ENCODE peak calls at places on chromosomes 3 and 15, in nine cellular contexts. One of them, this sample, is unnamed.

GRCh38 chr3:53594276-53594675 is 99.9 kb downstream of the CACNA1D start:
- DNase-seq in psoas muscle: no peak
- DNase-seq in adrenal gland: no peak
- DNase-seq in SK-N-SH: no peak
- DNase-seq in K562: no peak
- DNase-seq in ovary: no peak
- DNase-seq in tibial artery: no peak
- DNase-seq in H9: no peak
- DNase-seq in A549: no peak
- DNase-seq in this sample: no peak

GRCh38 chr3:4674216-4674615 is 181.1 kb downstream of the ITPR1 start:
- DNase-seq in psoas muscle: no peak
- DNase-seq in adrenal gland: no peak
- DNase-seq in SK-N-SH: no peak
- DNase-seq in K562: no peak
- DNase-seq in ovary: no peak
- DNase-seq in tibial artery: no peak
- DNase-seq in H9: no peak
- DNase-seq in A549: no peak
- DNase-seq in this sample: no peak

GRCh38 chr15:44426975-44427755 is at the start of gene CTDSPL2:
- DNase-seq in psoas muscle: peak
- DNase-seq in adrenal gland: peak
- DNase-seq in SK-N-SH: peak
- DNase-seq in K562: peak
- DNase-seq in ovary: peak
- DNase-seq in tibial artery: peak
- DNase-seq in H9: peak
- DNase-seq in A549: peak
- DNase-seq in this sample: peak

GRCh38 chr3:45095916-45096526 is 50.2 kb downstream of the CDCP1 start:
- DNase-seq in psoas muscle: no peak
- DNase-seq in adrenal gland: peak
- DNase-seq in SK-N-SH: peak
- DNase-seq in K562: no peak
- DNase-seq in ovary: no peak
- DNase-seq in tibial artery: no peak
- DNase-seq in H9: no peak
- DNase-seq in A549: no peak
- DNase-seq in this sample: no peak

GRCh38 chr3:82954486-82954885 is 1193.0 kb upstream of the GBE1 start:
- DNase-seq in psoas muscle: no peak
- DNase-seq in adrenal gland: no peak
- DNase-seq in SK-N-SH: no peak
- DNase-seq in K562: no peak
- DNase-seq in ovary: no peak
- DNase-seq in tibial artery: no peak
- DNase-seq in H9: no peak
- DNase-seq in A549: no peak
- DNase-seq in this sample: no peak

GRCh38 chr3:183817111-183817510 is 8.3 kb downstream of the MAP6D1 start:
- DNase-seq in psoas muscle: no peak
- DNase-seq in adrenal gland: no peak
- DNase-seq in SK-N-SH: no peak
- DNase-seq in K562: no peak
- DNase-seq in ovary: no peak
- DNase-seq in tibial artery: peak
- DNase-seq in H9: no peak
- DNase-seq in A549: no peak
- DNase-seq in this sample: no peak

GRCh38 chr3:51960386-51960785 is 5.2 kb downstream of the GPR62 start:
- DNase-seq in psoas muscle: no peak
- DNase-seq in adrenal gland: no peak
- DNase-seq in SK-N-SH: no peak
- DNase-seq in K562: no peak
- DNase-seq in ovary: no peak
- DNase-seq in tibial artery: no peak
- DNase-seq in H9: no peak
- DNase-seq in A549: no peak
- DNase-seq in this sample: no peak

GRCh38 chr15:66587749-66588148 is 22.0 kb upstream of the LCTL start:
- DNase-seq in psoas muscle: no peak
- DNase-seq in adrenal gland: no peak
- DNase-seq in SK-N-SH: no peak
- DNase-seq in K562: no peak
- DNase-seq in ovary: no peak
- DNase-seq in tibial artery: no peak
- DNase-seq in H9: no peak
- DNase-seq in A549: no peak
- DNase-seq in this sample: no peak

GRCh38 chr3:55282994-55283393 is 204.1 kb downstream of the WNT5A start:
- DNase-seq in psoas muscle: no peak
- DNase-seq in adrenal gland: no peak
- DNase-seq in SK-N-SH: no peak
- DNase-seq in K562: no peak
- DNase-seq in ovary: no peak
- DNase-seq in tibial artery: no peak
- DNase-seq in H9: peak
- DNase-seq in A549: no peak
- DNase-seq in this sample: no peak

GRCh38 chr3:184771158-184771730 is 40.7 kb upstream of the VPS8 start:
- DNase-seq in psoas muscle: no peak
- DNase-seq in adrenal gland: no peak
- DNase-seq in SK-N-SH: no peak
- DNase-seq in K562: no peak
- DNase-seq in ovary: no peak
- DNase-seq in tibial artery: no peak
- DNase-seq in H9: no peak
- DNase-seq in A549: no peak
- DNase-seq in this sample: no peak

GRCh38 chr3:157865449-157865862 is 240.8 kb downstream of the SHOX2 start:
- DNase-seq in psoas muscle: no peak
- DNase-seq in adrenal gland: peak
- DNase-seq in SK-N-SH: no peak
- DNase-seq in K562: peak
- DNase-seq in ovary: no peak
- DNase-seq in tibial artery: no peak
- DNase-seq in H9: peak
- DNase-seq in A549: peak
- DNase-seq in this sample: peak

GRCh38 chr3:179418610-179419009 is 32.7 kb downstream of the GNB4 start:
- DNase-seq in psoas muscle: no peak
- DNase-seq in adrenal gland: no peak
- DNase-seq in SK-N-SH: no peak
- DNase-seq in K562: no peak
- DNase-seq in ovary: no peak
- DNase-seq in tibial artery: no peak
- DNase-seq in H9: no peak
- DNase-seq in A549: no peak
- DNase-seq in this sample: no peak

GRCh38 chr3:179416681-179417080 is 34.6 kb downstream of the GNB4 start:
- DNase-seq in psoas muscle: no peak
- DNase-seq in adrenal gland: no peak
- DNase-seq in SK-N-SH: no peak
- DNase-seq in K562: no peak
- DNase-seq in ovary: no peak
- DNase-seq in tibial artery: no peak
- DNase-seq in H9: no peak
- DNase-seq in A549: no peak
- DNase-seq in this sample: no peak

GRCh38 chr3:179425075-179425474 is 26.2 kb downstream of the GNB4 start:
- DNase-seq in psoas muscle: no peak
- DNase-seq in adrenal gland: no peak
- DNase-seq in SK-N-SH: no peak
- DNase-seq in K562: no peak
- DNase-seq in ovary: no peak
- DNase-seq in tibial artery: no peak
- DNase-seq in H9: no peak
- DNase-seq in A549: no peak
- DNase-seq in this sample: no peak

DNA sequence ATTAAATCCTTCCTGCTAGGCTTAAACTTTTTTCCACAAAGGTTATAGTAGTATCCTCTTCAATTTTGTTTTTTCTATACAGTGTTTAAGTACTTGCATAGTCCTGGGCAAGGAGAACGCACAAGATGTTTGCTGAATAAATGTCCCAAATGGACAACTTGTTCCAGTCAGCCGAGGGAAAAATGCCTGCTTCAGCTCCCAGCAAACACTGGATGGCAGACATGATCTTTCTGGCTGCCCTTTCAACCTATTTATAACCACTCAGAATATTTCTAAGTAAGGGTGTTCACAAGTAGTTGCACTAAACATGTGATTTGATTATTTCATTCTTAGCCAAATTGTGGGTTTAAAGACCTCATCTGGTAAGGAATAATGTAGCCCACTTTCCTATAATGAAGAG is 29.8 kb downstream of the GNB4 start:
- DNase-seq in psoas muscle: no peak
- DNase-seq in adrenal gland: no peak
- DNase-seq in SK-N-SH: peak
- DNase-seq in K562: no peak
- DNase-seq in ovary: no peak
- DNase-seq in tibial artery: peak
- DNase-seq in H9: no peak
- DNase-seq in A549: peak
- DNase-seq in this sample: no peak
- TF ChIP-seq CTCF in psoas muscle: peak
- TF ChIP-seq CTCF in adrenal gland: peak
- TF ChIP-seq CTCF in SK-N-SH: peak
- TF ChIP-seq CTCF in K562: peak
- TF ChIP-seq CTCF in ovary: no peak
- TF ChIP-seq CTCF in tibial artery: peak
- TF ChIP-seq CTCF in H9: peak
- TF ChIP-seq CTCF in A549: peak
- TF ChIP-seq CTCF in this sample: no peak

DNA sequence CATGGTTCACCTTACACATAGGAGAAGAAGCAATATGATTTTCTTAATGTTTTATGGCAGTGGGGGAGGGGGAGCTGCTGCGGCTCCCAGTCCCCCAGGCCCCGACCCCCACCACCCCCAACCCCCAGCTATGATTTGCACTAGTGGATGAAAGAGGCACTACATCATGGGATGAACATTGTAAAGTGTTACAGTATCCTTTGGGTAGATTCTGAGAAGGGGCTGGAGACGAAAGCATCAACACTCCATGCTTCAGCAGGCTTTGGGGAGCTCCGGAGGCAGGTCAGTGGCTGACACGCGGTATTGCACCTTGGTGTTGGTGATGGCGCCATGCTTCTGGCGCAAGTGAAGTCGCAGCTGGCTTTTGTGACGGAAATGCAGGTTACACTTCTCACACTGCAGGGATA is 19.9 kb upstream of the RTP2 start:
- DNase-seq in psoas muscle: no peak
- DNase-seq in adrenal gland: no peak
- DNase-seq in SK-N-SH: no peak
- DNase-seq in K562: peak
- DNase-seq in ovary: no peak
- DNase-seq in tibial artery: no peak
- DNase-seq in H9: peak
- DNase-seq in A549: no peak
- DNase-seq in this sample: no peak
- TF ChIP-seq CTCF in psoas muscle: peak
- TF ChIP-seq CTCF in adrenal gland: no peak
- TF ChIP-seq CTCF in SK-N-SH: no peak
- TF ChIP-seq CTCF in K562: no peak
- TF ChIP-seq CTCF in ovary: no peak
- TF ChIP-seq CTCF in tibial artery: no peak
- TF ChIP-seq CTCF in H9: peak
- TF ChIP-seq CTCF in A549: no peak
- TF ChIP-seq CTCF in this sample: no peak

DNA sequence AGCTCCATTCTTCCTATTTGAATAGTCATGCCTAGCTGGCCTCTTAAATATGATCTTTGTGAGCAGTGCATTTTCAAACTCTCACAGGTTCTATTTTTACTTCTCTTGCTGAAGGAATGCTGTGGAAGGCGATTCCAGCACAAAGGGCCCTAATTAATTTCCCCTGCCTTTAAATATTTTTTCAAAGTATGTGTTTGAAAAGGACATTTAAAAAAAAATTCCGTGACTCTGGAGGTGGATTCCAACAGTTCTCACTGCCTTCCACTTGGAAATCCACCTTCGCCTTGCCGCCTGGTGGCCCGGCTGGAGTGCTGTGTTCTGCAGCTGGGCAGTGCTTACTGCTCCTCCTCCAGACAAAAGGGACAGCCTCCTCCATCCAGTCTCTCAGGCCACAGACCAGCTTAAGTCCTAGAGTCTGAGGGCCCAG is 61.5 kb upstream of the CORO2B start:
- DNase-seq in psoas muscle: no peak
- DNase-seq in adrenal gland: no peak
- DNase-seq in SK-N-SH: no peak
- DNase-seq in K562: no peak
- DNase-seq in ovary: no peak
- DNase-seq in tibial artery: peak
- DNase-seq in H9: peak
- DNase-seq in A549: peak
- DNase-seq in this sample: no peak
- TF ChIP-seq CTCF in psoas muscle: no peak
- TF ChIP-seq CTCF in adrenal gland: peak
- TF ChIP-seq CTCF in SK-N-SH: no peak
- TF ChIP-seq CTCF in K562: no peak
- TF ChIP-seq CTCF in ovary: peak
- TF ChIP-seq CTCF in tibial artery: peak
- TF ChIP-seq CTCF in H9: peak
- TF ChIP-seq CTCF in A549: no peak
- TF ChIP-seq CTCF in this sample: no peak

GRCh38 chr15:91853501-91853967 is at the start of gene SLCO3A1:
- DNase-seq in psoas muscle: peak
- DNase-seq in adrenal gland: peak
- DNase-seq in SK-N-SH: peak
- DNase-seq in K562: peak
- DNase-seq in ovary: peak
- DNase-seq in tibial artery: peak
- DNase-seq in H9: peak
- DNase-seq in A549: peak
- DNase-seq in this sample: no peak

GRCh38 chr15:91853968-91854943 is 748 bp downstream of the SLCO3A1 start:
- DNase-seq in psoas muscle: peak
- DNase-seq in adrenal gland: peak
- DNase-seq in SK-N-SH: peak
- DNase-seq in K562: no peak
- DNase-seq in ovary: peak
- DNase-seq in tibial artery: peak
- DNase-seq in H9: peak
- DNase-seq in A549: peak
- DNase-seq in this sample: peak

GRCh38 chr15:91852741-91853500 is 587 bp upstream of the SLCO3A1 start:
- DNase-seq in psoas muscle: peak
- DNase-seq in adrenal gland: peak
- DNase-seq in SK-N-SH: peak
- DNase-seq in K562: peak
- DNase-seq in ovary: peak
- DNase-seq in tibial artery: peak
- DNase-seq in H9: peak
- DNase-seq in A549: peak
- DNase-seq in this sample: peak

GRCh38 chr15:91849180-91849579 is 4.3 kb upstream of the SLCO3A1 start:
- DNase-seq in psoas muscle: no peak
- DNase-seq in adrenal gland: no peak
- DNase-seq in SK-N-SH: no peak
- DNase-seq in K562: no peak
- DNase-seq in ovary: no peak
- DNase-seq in tibial artery: no peak
- DNase-seq in H9: no peak
- DNase-seq in A549: no peak
- DNase-seq in this sample: no peak

GRCh38 chr15:91849749-91850161 is 3.8 kb upstream of the SLCO3A1 start:
- DNase-seq in psoas muscle: no peak
- DNase-seq in adrenal gland: no peak
- DNase-seq in SK-N-SH: peak
- DNase-seq in K562: no peak
- DNase-seq in ovary: no peak
- DNase-seq in tibial artery: no peak
- DNase-seq in H9: no peak
- DNase-seq in A549: peak
- DNase-seq in this sample: no peak
- TF ChIP-seq CTCF in psoas muscle: peak
- TF ChIP-seq CTCF in adrenal gland: peak
- TF ChIP-seq CTCF in SK-N-SH: peak
- TF ChIP-seq CTCF in K562: peak
- TF ChIP-seq CTCF in ovary: peak
- TF ChIP-seq CTCF in tibial artery: peak
- TF ChIP-seq CTCF in H9: peak
- TF ChIP-seq CTCF in A549: peak
- TF ChIP-seq CTCF in this sample: no peak